ENCODE peak calls at places on chromosomes 6 and 20, in four cellular contexts. One of them, this sample, is unnamed.

GRCh38 chr6:167566711-167567141 is 241.8 kb downstream of the TTLL2 start:
- DNase-seq in nephron progenitor cell: no peak
- DNase-seq in HFF-Myc: no peak
- DNase-seq in uterus: no peak
- DNase-seq in this sample: no peak

GRCh38 chr6:14673201-14673600 is 555.6 kb downstream of the CD83 start:
- DNase-seq in HFF-Myc: no peak
- DNase-seq in uterus: no peak
- DNase-seq in nephron progenitor cell: no peak
- DNase-seq in this sample: no peak

GRCh38 chr6:107806675-107807074 is 17.4 kb downstream of the SCML4 start:
- DNase-seq in HFF-Myc: no peak
- DNase-seq in nephron progenitor cell: no peak
- DNase-seq in uterus: no peak
- DNase-seq in this sample: no peak

GRCh38 chr6:55925292-55925691 is 49.9 kb upstream of the BMP5 start:
- DNase-seq in uterus: no peak
- DNase-seq in nephron progenitor cell: no peak
- DNase-seq in HFF-Myc: no peak
- DNase-seq in this sample: no peak

GRCh38 chr6:143397229-143398222 is 53.0 kb downstream of the ADAT2 start:
- DNase-seq in HFF-Myc: peak
- DNase-seq in uterus: peak
- DNase-seq in nephron progenitor cell: peak
- DNase-seq in this sample: peak

GRCh38 chr6:44808148-44808547 is 420.6 kb downstream of the CDC5L start:
- DNase-seq in nephron progenitor cell: no peak
- DNase-seq in HFF-Myc: no peak
- DNase-seq in uterus: no peak
- DNase-seq in this sample: no peak

GRCh38 chr6:160239929-160240690 is 18.5 kb downstream of the SLC22A2 start:
- DNase-seq in uterus: no peak
- DNase-seq in HFF-Myc: no peak
- DNase-seq in nephron progenitor cell: no peak
- DNase-seq in this sample: no peak

GRCh38 chr6:82910818-82911217 is 154.8 kb downstream of the UBE3D start:
- DNase-seq in nephron progenitor cell: no peak
- DNase-seq in HFF-Myc: no peak
- DNase-seq in uterus: no peak
- DNase-seq in this sample: no peak

GRCh38 chr6:155530219-155530834 is 74.7 kb upstream of the NOX3 start:
- DNase-seq in nephron progenitor cell: no peak
- DNase-seq in HFF-Myc: peak
- DNase-seq in uterus: no peak
- DNase-seq in this sample: no peak

GRCh38 chr6:154566866-154567265 is 56.4 kb upstream of the CNKSR3 start:
- DNase-seq in uterus: no peak
- DNase-seq in HFF-Myc: no peak
- DNase-seq in nephron progenitor cell: no peak
- DNase-seq in this sample: no peak

GRCh38 chr6:101434601-101435000 is 41.1 kb downstream of the GRIK2 start:
- DNase-seq in uterus: no peak
- DNase-seq in HFF-Myc: no peak
- DNase-seq in nephron progenitor cell: no peak
- DNase-seq in this sample: no peak

GRCh38 chr6:7673063-7673536 is 52.8 kb upstream of the BMP6 start:
- DNase-seq in nephron progenitor cell: peak
- DNase-seq in uterus: peak
- DNase-seq in HFF-Myc: peak
- DNase-seq in this sample: peak
- TF ChIP-seq CTCF in nephron progenitor cell: no peak
- TF ChIP-seq CTCF in uterus: no peak
- TF ChIP-seq CTCF in HFF-Myc: peak
- TF ChIP-seq CTCF in this sample: no peak

DNA sequence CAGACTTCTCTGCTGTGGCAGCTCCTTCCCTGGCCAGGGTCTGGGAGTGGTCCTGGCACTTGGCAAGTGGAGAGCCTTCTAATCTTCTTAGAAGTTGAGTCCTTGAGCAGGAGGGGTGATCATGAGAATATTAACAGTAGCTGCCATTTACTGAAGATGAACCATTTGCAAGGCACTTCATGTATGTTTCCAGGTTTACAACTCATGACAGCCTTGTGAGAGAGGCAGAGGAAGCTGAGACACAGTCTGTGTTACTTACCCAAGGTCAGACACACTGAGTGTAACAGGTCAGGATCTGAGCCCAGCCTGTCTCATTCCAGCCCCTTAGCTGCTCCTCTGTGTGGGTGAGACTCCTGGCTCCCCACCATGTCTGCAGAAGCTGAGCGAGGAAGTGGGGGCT is 45.5 kb upstream of the SRF start:
- DNase-seq in HFF-Myc: no peak
- DNase-seq in uterus: no peak
- DNase-seq in nephron progenitor cell: no peak
- DNase-seq in this sample: no peak
- TF ChIP-seq CTCF in HFF-Myc: no peak
- TF ChIP-seq CTCF in uterus: no peak
- TF ChIP-seq CTCF in nephron progenitor cell: no peak
- TF ChIP-seq CTCF in this sample: no peak

GRCh38 chr6:112283621-112284020 is 29.3 kb upstream of the LAMA4 start:
- DNase-seq in nephron progenitor cell: no peak
- DNase-seq in HFF-Myc: no peak
- DNase-seq in uterus: no peak
- DNase-seq in this sample: no peak

GRCh38 chr6:112286010-112286409 is 31.6 kb upstream of the LAMA4 start:
- DNase-seq in HFF-Myc: no peak
- DNase-seq in nephron progenitor cell: no peak
- DNase-seq in uterus: no peak
- DNase-seq in this sample: no peak

GRCh38 chr6:112284603-112285002 is 30.2 kb upstream of the LAMA4 start:
- DNase-seq in HFF-Myc: no peak
- DNase-seq in uterus: no peak
- DNase-seq in nephron progenitor cell: no peak
- DNase-seq in this sample: no peak

GRCh38 chr6:112279044-112279916 is 24.9 kb upstream of the LAMA4 start:
- DNase-seq in nephron progenitor cell: no peak
- DNase-seq in uterus: no peak
- DNase-seq in HFF-Myc: no peak
- DNase-seq in this sample: no peak

DNA sequence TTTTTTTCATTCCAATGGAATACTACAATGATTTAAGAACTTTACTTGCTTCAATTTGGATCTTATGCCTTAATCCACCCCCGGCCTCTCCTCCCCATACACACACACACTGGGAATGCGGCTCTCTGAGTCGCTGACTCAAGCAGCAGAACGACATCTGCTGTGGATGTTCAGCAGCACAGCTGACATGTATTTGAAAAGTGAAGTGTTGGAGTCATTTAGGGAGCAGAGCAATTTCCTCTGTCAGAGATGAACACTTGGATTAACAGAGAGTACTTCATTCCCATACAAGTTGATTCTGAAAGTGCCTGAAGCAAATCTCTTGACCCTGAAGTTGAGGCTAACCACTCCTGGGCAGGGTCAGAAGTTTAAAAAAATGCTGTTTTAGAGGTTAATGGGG is 27.9 kb upstream of the LAMA4 start:
- DNase-seq in uterus: peak
- DNase-seq in nephron progenitor cell: peak
- DNase-seq in HFF-Myc: peak
- DNase-seq in this sample: no peak
- TF ChIP-seq CTCF in uterus: no peak
- TF ChIP-seq CTCF in nephron progenitor cell: no peak
- TF ChIP-seq CTCF in HFF-Myc: peak
- TF ChIP-seq CTCF in this sample: no peak

GRCh38 chr20:44576297-44576696 is 6.1 kb upstream of the PKIG start:
- DNase-seq in HFF-Myc: peak
- DNase-seq in nephron progenitor cell: no peak
- DNase-seq in uterus: no peak
- DNase-seq in this sample: no peak
- TF ChIP-seq CTCF in HFF-Myc: peak
- TF ChIP-seq CTCF in nephron progenitor cell: no peak
- TF ChIP-seq CTCF in uterus: peak
- TF ChIP-seq CTCF in this sample: no peak

GRCh38 chr20:40933758-40934157 is 94.9 kb upstream of the TOP1 start:
- DNase-seq in HFF-Myc: no peak
- DNase-seq in nephron progenitor cell: no peak
- DNase-seq in uterus: no peak
- DNase-seq in this sample: no peak

GRCh38 chr20:40939667-40940066 is 89.0 kb upstream of the TOP1 start:
- DNase-seq in HFF-Myc: no peak
- DNase-seq in uterus: no peak
- DNase-seq in nephron progenitor cell: no peak
- DNase-seq in this sample: no peak

GRCh38 chr20:40942015-40942414 is 86.6 kb upstream of the TOP1 start:
- DNase-seq in nephron progenitor cell: no peak
- DNase-seq in uterus: no peak
- DNase-seq in HFF-Myc: no peak
- DNase-seq in this sample: no peak

GRCh38 chr20:40941023-40941655 is 87.5 kb upstream of the TOP1 start:
- DNase-seq in HFF-Myc: no peak
- DNase-seq in nephron progenitor cell: no peak
- DNase-seq in uterus: no peak
- DNase-seq in this sample: no peak

GRCh38 chr20:40938020-40938419 is 90.6 kb upstream of the TOP1 start:
- DNase-seq in HFF-Myc: no peak
- DNase-seq in uterus: no peak
- DNase-seq in nephron progenitor cell: no peak
- DNase-seq in this sample: no peak
- TF ChIP-seq CTCF in HFF-Myc: peak
- TF ChIP-seq CTCF in uterus: no peak
- TF ChIP-seq CTCF in nephron progenitor cell: no peak
- TF ChIP-seq CTCF in this sample: no peak

DNA sequence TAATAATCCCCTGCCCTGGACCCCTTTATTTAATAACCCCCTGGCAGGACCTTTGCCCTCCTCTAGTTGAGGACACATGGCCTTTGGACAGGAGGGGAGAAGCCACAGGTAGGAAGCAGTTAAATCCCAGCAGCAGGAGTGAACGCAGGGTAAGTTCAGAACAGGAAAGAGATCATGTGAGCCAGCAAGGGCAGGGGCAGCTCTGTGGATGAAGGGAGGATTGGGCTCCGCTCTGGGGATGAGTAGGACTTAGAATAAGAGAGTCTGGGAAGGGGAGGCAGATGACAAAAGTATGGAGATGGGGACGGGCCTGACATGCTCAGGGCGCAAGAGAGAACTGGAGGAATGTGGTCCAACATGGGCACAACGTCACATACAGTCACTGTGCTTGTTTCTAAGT is 89.0 kb downstream of the NDUFAF5 start:
- DNase-seq in HFF-Myc: no peak
- DNase-seq in uterus: no peak
- DNase-seq in nephron progenitor cell: no peak
- DNase-seq in this sample: no peak
- TF ChIP-seq CTCF in HFF-Myc: no peak
- TF ChIP-seq CTCF in uterus: no peak
- TF ChIP-seq CTCF in nephron progenitor cell: no peak
- TF ChIP-seq CTCF in this sample: no peak

DNA sequence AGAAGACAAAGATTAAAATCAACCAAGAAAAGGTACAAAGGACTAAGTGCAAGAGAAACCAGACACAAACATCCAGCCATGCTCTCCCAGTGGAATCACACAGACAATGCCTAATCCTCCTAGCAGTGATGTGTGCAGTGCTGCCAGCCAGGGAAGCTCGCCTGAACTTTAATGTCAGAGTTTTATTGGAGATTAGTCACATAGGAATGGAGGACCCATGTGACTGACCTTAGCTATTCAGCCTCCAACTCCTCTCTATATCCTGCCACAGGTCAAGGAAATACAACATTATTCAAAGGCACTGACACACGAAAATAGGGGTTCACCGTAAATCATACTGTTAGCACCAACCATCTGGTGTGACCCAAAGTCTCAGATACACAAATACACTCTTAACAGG is 684.6 kb downstream of the DOK5 start:
- DNase-seq in nephron progenitor cell: peak
- DNase-seq in HFF-Myc: no peak
- DNase-seq in uterus: no peak
- DNase-seq in this sample: no peak
- TF ChIP-seq CTCF in nephron progenitor cell: no peak
- TF ChIP-seq CTCF in HFF-Myc: no peak
- TF ChIP-seq CTCF in uterus: no peak
- TF ChIP-seq CTCF in this sample: no peak

GRCh38 chr6:2743280-2744205 is 7.2 kb downstream of the MYLK4 start:
- DNase-seq in nephron progenitor cell: no peak
- DNase-seq in HFF-Myc: no peak
- DNase-seq in uterus: no peak
- DNase-seq in this sample: no peak

GRCh38 chr6:2744778-2745177 is 5.9 kb downstream of the MYLK4 start:
- DNase-seq in nephron progenitor cell: no peak
- DNase-seq in uterus: no peak
- DNase-seq in HFF-Myc: no peak
- DNase-seq in this sample: no peak

GRCh38 chr6:2745246-2745645 is 5.5 kb downstream of the MYLK4 start:
- DNase-seq in uterus: no peak
- DNase-seq in HFF-Myc: no peak
- DNase-seq in nephron progenitor cell: no peak
- DNase-seq in this sample: no peak

GRCh38 chr6:2746557-2747061 is 4.1 kb downstream of the MYLK4 start:
- DNase-seq in HFF-Myc: no peak
- DNase-seq in uterus: no peak
- DNase-seq in nephron progenitor cell: peak
- DNase-seq in this sample: no peak

DNA sequence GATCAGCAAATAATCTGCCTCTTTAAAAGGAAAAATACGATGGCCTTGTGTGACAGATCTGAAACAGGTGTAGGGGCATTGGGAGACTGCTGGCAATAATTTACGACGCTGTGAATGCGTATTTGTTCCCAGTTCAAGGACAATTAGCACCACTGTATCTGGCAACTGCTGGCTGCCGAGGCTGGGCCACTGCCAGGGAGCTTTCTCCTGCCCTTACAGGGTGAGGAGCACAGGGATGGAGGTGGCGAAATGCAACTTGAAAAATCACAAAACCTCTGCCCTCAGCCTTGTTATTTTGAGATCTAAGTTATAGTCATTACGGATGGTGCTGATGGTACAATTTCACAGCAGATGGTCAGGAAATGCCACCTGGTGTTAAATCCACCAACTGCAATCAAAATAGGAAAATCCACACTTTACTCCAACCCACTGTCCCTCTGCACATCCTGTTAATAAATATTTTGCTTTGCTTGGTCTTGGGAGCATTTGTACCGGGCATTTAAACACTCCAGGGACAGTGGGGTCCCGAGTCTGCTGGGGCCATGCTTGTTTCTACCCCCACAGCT is 6.4 kb downstream of the MYLK4 start:
- DNase-seq in uterus: no peak
- DNase-seq in HFF-Myc: no peak
- DNase-seq in nephron progenitor cell: no peak
- DNase-seq in this sample: no peak
- TF ChIP-seq CTCF in uterus: no peak
- TF ChIP-seq CTCF in HFF-Myc: no peak
- TF ChIP-seq CTCF in nephron progenitor cell: no peak
- TF ChIP-seq CTCF in this sample: no peak